ENCODE peak calls at places on chromosomes 13 and 19, in nine cellular contexts. Q is DMS53; H is GM04504; X is T-helper 17 cell; J is psoas muscle; Z is activated CD4-positive, CD25-positive, alpha-beta regulatory T cell; K is Peyer's patch; W is fibroblast of gingiva; S is KG1. Y is an unnamed sample.

GRCh38 chr19:19539738-19540703 is 2.0 kb downstream of the CILP2 start:
- DNase-seq in Q (peak), S (no peak), W (peak), X (no peak), H (no peak), Z (no peak), K (peak), J (peak), Y (peak)

GRCh38 chr13:98977568-98978270 is at the start of gene DOCK9:
- DNase-seq in K (peak), Z (no peak), H (peak), W (peak), S (no peak), X (no peak), Q (no peak), J (peak), Y (peak)

GRCh38 chr13:42762917-42763316 is 18.5 kb upstream of the FAM216B start:
- DNase-seq in S (no peak), Z (no peak), K (no peak), X (no peak), W (peak), J (no peak), Q (peak), H (no peak), Y (no peak)

GRCh38 chr13:99743079-99743478 is 228.5 kb downstream of the ZIC5 start:
- DNase-seq in W (no peak), Z (no peak), S (no peak), J (no peak), K (no peak), Q (no peak), X (no peak), H (no peak), Y (no peak)

GRCh38 chr13:44243198-44243852 is 130.3 kb upstream of the SERP2 start:
- DNase-seq in J (peak), X (no peak), W (no peak), Z (no peak), Q (peak), K (no peak), H (no peak), S (peak), Y (no peak)

GRCh38 chr13:19618925-19619324 is 14.5 kb upstream of the MPHOSPH8 start:
- DNase-seq in Q (peak), K (no peak), Z (no peak), W (peak), S (no peak), H (no peak), J (no peak), X (no peak), Y (no peak)

GRCh38 chr19:37936166-37936565 is 29.2 kb downstream of the SIPA1L3 start:
- DNase-seq in W (no peak), H (no peak), J (no peak), S (no peak), K (peak), Z (no peak), Q (peak), X (no peak), Y (peak)

GRCh38 chr19:4494691-4495064 is 22.6 kb downstream of the HDGFL2 start:
- DNase-seq in K (no peak), J (no peak), X (no peak), Q (no peak), H (no peak), S (no peak), Z (no peak), W (no peak), Y (no peak)

GRCh38 chr19:50357178-50358100 is 8.0 kb downstream of the NAPSA start:
- DNase-seq in Z (peak), Q (peak), H (peak), J (peak), S (peak), K (peak), W (peak), X (peak), Y (peak)

GRCh38 chr13:99658266-99658991 is 157.2 kb downstream of the TM9SF2 start:
- DNase-seq in S (peak), W (peak), Z (peak), Q (peak), H (no peak), K (peak), J (peak), X (peak), Y (peak)

GRCh38 chr13:98315466-98315865 is 138.4 kb upstream of the RNF113B start:
- DNase-seq in H (peak), Q (no peak), K (no peak), W (no peak), J (no peak), X (no peak), Z (no peak), S (no peak), Y (no peak)

GRCh38 chr13:109610517-109610916 is 175.9 kb downstream of the IRS2 start:
- DNase-seq in H (no peak), X (peak), S (no peak), Q (peak), J (no peak), W (no peak), Z (no peak), K (peak), Y (peak)

GRCh38 chr13:96672016-96672415 is 322.3 kb downstream of the OXGR1 start:
- DNase-seq in J (no peak), H (no peak), Z (no peak), X (no peak), Q (no peak), W (no peak), S (no peak), K (no peak), Y (no peak)

GRCh38 chr19:8302357-8302691 is 5.8 kb downstream of the CD320 start:
- DNase-seq in X (no peak), S (no peak), W (no peak), H (no peak), J (peak), Z (no peak), K (no peak), Q (no peak), Y (peak)

GRCh38 chr13:24997367-24997967 is 98.5 kb upstream of the PABPC3 start:
- DNase-seq in K (no peak), J (no peak), S (peak), H (no peak), Z (no peak), X (no peak), Q (peak), W (peak), Y (no peak)

GRCh38 chr13:28137556-28137955 is 789 bp upstream of the PAN3 start:
- DNase-seq in Z (no peak), K (no peak), X (no peak), Q (peak), H (no peak), J (no peak), W (no peak), S (no peak), Y (no peak)

GRCh38 chr13:24564881-24565280 is 52.3 kb upstream of the PARP4 start:
- DNase-seq in H (no peak), J (no peak), X (no peak), W (no peak), S (no peak), Z (no peak), K (no peak), Q (no peak), Y (no peak)

GRCh38 chr13:103335226-103335625 is 269.0 kb upstream of the SLC10A2 start:
- DNase-seq in X (no peak), W (no peak), S (no peak), Z (no peak), K (no peak), H (no peak), Q (no peak), J (no peak), Y (no peak)

GRCh38 chr19:56993851-56994250 is 125.9 kb upstream of the USP29 start:
- DNase-seq in W (no peak), Q (no peak), J (no peak), S (no peak), X (no peak), Z (no peak), H (no peak), K (no peak), Y (no peak)

GRCh38 chr13:42654760-42655159 is 80.8 kb downstream of the TNFSF11 start:
- DNase-seq in Q (no peak), S (no peak), X (no peak), J (no peak), K (no peak), W (no peak), H (no peak), Z (no peak), Y (no peak)

Y was measured in left lung.